ENCODE peak calls at places on chromosome 7, in eight cellular contexts. S, N, J, F, D, V, I and O are unnamed samples.
A peak's percentile ranks its signal among the peaks of the same experiment; 100 is the strongest.

GRCh38 chr7:82156168-82156567 is 287.4 kb downstream of the CACNA2D1 start:
- DNase-seq in S (no peak), N (no peak), J (no peak), F (no peak), D (no peak), V (peak; percentile 33), I (peak; percentile 71), O (no peak)

GRCh38 chr7:55887786-55888185 is 530 bp downstream of the ZNF713 start:
- DNase-seq in S (no peak), N (no peak), J (no peak), F (no peak), D (no peak), V (no peak), I (no peak), O (peak; percentile 66)

GRCh38 chr7:26723140-26723539 is 141.2 kb downstream of the SKAP2 start:
- DNase-seq in S (no peak), N (no peak), J (no peak), F (no peak), D (no peak), V (no peak), I (peak; percentile 80), O (peak; percentile 11)

GRCh38 chr7:25894002-25894901 is 257.7 kb upstream of the NFE2L3 start:
- DNase-seq in S (peak; percentile 58), N (peak; percentile 46), J (no peak), F (peak; percentile 90), D (no peak), V (no peak), I (peak; percentile 75), O (peak; percentile 47)

GRCh38 chr7:80641548-80641947 is 3.1 kb downstream of the CD36 start:
- DNase-seq in S (no peak), N (no peak), J (no peak), F (no peak), D (no peak), V (no peak), I (no peak), O (no peak)

GRCh38 chr7:26429168-26429567 is 137.5 kb downstream of the SNX10 start:
- DNase-seq in S (no peak), N (no peak), J (no peak), F (no peak), D (no peak), V (no peak), I (no peak), O (no peak)

GRCh38 chr7:115748123-115748738 is 282.3 kb downstream of the TFEC start:
- DNase-seq in S (no peak), N (no peak), J (no peak), F (no peak), D (no peak), V (no peak), I (peak; percentile 36), O (no peak)

GRCh38 chr7:116977172-116977571 is 23.9 kb downstream of the ST7 start:
- DNase-seq in S (no peak), N (no peak), J (no peak), F (no peak), D (no peak), V (no peak), I (no peak), O (no peak)

GRCh38 chr7:95302976-95303375 is 21.4 kb downstream of the PON1 start:
- DNase-seq in S (no peak), N (no peak), J (no peak), F (no peak), D (no peak), V (no peak), I (no peak), O (no peak)

GRCh38 chr7:86653919-86654659 is 10.4 kb downstream of the GRM3 start:
- DNase-seq in S (no peak), N (no peak), J (no peak), F (peak; percentile 26), D (no peak), V (no peak), I (peak; percentile 60), O (no peak)

GRCh38 chr7:130486114-130486962 is 5.5 kb upstream of the MEST start:
- DNase-seq in S (peak; percentile 84), N (peak; percentile 80), J (peak; percentile 27), F (peak; percentile 94), D (no peak), V (peak; percentile 70), I (peak; percentile 98), O (peak; percentile 95)

GRCh38 chr7:104499975-104500374 is 171.6 kb downstream of the LHFPL3 start:
- DNase-seq in S (no peak), N (no peak), J (no peak), F (no peak), D (no peak), V (no peak), I (no peak), O (no peak)

GRCh38 chr7:101942603-101943210 is 125.3 kb downstream of the CUX1 start:
- DNase-seq in S (peak; percentile 71), N (peak; percentile 66), J (no peak), F (no peak), D (no peak), V (no peak), I (no peak), O (no peak)

GRCh38 chr7:54810401-54810800 is 51.4 kb upstream of the SEC61G start:
- DNase-seq in S (no peak), N (no peak), J (no peak), F (no peak), D (no peak), V (no peak), I (no peak), O (no peak)

GRCh38 chr7:120185940-120186682 is 86.9 kb upstream of the KCND2 start:
- DNase-seq in S (no peak), N (no peak), J (no peak), F (no peak), D (no peak), V (no peak), I (no peak), O (no peak)

GRCh38 chr7:92944633-92945032 is 108.3 kb upstream of the CDK6 start:
- DNase-seq in S (peak; percentile 60), N (no peak), J (no peak), F (no peak), D (no peak), V (no peak), I (no peak), O (no peak)

DNA sequence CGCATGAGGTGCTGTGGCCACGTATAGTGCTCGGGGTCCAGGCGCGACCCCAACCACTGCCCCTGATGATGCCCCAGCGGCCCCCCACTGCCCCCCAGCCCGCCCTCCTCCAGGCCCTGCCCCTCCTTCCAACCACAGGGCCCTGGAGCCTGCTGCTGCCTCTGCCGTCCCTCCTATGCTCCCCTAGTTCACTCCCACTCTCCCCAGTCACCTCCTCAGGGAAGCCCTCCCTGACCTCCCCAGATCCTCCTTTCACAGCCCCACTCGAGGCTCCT is 93.8 kb downstream of the UNCX start:
- DNase-seq in S (no peak), N (no peak), J (no peak), F (no peak), D (no peak), V (no peak), I (no peak), O (no peak)
- H3K27me3 ChIP-seq in S (peaks cover 9% of the 10 kb centered on the region), N (peaks cover 41% of the 10 kb centered on the region), J (peaks cover 90% of the 10 kb centered on the region), F (no peaks in the 10 kb centered on the region), D (peaks cover 24% of the 10 kb centered on the region), V (no peaks in the 10 kb centered on the region), I (no peaks in the 10 kb centered on the region), O (no peaks in the 10 kb centered on the region)

DNA sequence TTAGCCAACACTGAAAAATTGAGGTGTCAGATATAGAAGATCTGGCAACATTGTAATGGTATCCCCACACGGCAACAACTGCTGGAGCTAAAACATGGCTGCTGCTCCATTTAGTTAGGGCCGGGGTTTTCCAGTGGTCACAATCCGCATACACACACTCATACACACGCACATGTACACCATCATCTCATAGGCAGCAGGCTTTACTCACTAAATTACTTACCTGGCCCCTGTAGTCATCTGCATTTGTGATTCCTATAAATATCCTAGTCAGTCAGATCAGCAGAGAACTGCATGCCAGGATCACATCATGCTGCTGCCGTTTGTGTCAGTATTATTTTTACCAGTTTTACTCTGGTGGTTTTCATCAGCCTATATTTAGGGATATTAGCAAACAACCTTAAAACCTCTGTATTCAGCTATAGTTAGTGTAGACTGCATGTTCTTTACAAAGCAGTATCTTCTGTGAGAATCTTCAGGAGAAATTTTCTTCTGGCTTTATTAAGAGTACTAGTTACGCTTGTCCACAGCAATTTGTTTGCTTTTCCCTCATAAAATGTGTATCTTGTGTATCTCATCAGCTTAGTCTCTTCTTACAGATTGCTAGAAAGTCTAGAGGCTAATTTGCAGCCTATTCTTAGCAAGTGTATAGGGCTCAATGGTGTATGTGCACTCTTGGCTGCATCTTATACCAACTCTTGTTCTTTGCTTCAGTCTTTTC is 38.3 kb upstream of the PTPN12 start:
- DNase-seq in S (no peak), N (no peak), J (no peak), F (no peak), D (no peak), V (no peak), I (no peak), O (no peak)
- H3K4me3 ChIP-seq in S (no peak overlapping the region), N (no peak overlapping the region), J (no peak overlapping the region), F (no peak overlapping the region), D (no peak overlapping the region), V (no peak overlapping the region), I (no peak overlapping the region), O (no peak overlapping the region)

GRCh38 chr7:36506130-36506794 is 116.6 kb downstream of the ANLN start:
- DNase-seq in S (no peak), N (no peak), J (no peak), F (no peak), D (no peak), V (no peak), I (no peak), O (no peak)

GRCh38 chr7:36506820-36507219 is 117.2 kb downstream of the ANLN start:
- DNase-seq in S (no peak), N (no peak), J (no peak), F (no peak), D (no peak), V (no peak), I (no peak), O (no peak)

GRCh38 chr7:36512607-36513006 is 122.9 kb downstream of the ANLN start:
- DNase-seq in S (no peak), N (no peak), J (no peak), F (no peak), D (no peak), V (no peak), I (no peak), O (no peak)

GRCh38 chr7:36509962-36510361 is 120.3 kb downstream of the ANLN start:
- DNase-seq in S (no peak), N (no peak), J (no peak), F (no peak), D (no peak), V (no peak), I (peak; percentile 57), O (no peak)

DNA sequence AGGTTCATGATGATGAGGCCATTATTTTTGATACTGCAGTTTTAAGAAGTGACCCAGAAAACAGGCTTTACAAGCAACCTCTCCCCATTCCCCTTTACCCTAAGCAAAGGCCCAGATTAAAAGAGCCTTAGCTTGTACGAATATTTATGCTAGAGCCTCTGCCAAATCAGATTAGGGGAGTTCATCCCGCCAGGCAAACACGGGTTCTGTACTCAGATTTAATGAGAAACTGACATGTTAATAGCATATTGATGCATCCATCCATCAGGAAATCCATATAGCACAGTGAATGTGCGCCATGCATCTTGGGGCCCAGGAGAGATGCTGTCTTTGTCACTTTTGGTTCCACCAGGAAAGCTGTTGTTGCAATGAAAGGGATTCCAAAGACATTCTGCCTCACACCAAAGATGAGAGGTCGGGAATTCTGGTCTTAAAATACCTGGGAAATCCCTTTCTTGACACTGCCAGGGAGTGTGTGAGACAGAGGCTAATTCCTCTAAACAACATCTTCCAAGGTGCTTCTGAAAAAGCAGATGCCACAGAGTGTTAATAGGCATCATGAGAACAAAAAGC is 118.3 kb downstream of the ANLN start:
- DNase-seq in S (no peak), N (no peak), J (no peak), F (no peak), D (no peak), V (no peak), I (no peak), O (no peak)
- H3K27me3 ChIP-seq in S (no peaks in the 10 kb centered on the region), N (no peaks in the 10 kb centered on the region), J (peaks cover 10% of the 10 kb centered on the region), F (no peaks in the 10 kb centered on the region), D (peaks cover 4% of the 10 kb centered on the region), V (no peaks in the 10 kb centered on the region), I (no peaks in the 10 kb centered on the region), O (no peaks in the 10 kb centered on the region)

GRCh38 chr7:128910569-128910945 is at the start of gene KCP:
- DNase-seq in S (no peak), N (no peak), J (no peak), F (no peak), D (no peak), V (no peak), I (no peak), O (peak; percentile 87)
- H3K4me3 ChIP-seq in S (peak within 1 kb of the TSS; percentile 22), N (peak within 1 kb of the TSS; percentile 43), J (peak within 1 kb of the TSS; percentile 53), F (no peak within 1 kb of the TSS), D (peak within 1 kb of the TSS; percentile 59), V (no peak within 1 kb of the TSS), I (peak within 1 kb of the TSS; percentile 76), O (peak within 1 kb of the TSS; percentile 67)